ENCODE peak calls at places on chromosomes 1 and 21, in six cellular contexts. U is mammary epithelial cell; E is EH; G is left ventricle myocardium superior; O is H4; H is stimulated activated CD8-positive, alpha-beta memory T cell treated with anti-CD3 and anti-CD28 coated beads, Interleukin-4, amount 100 ng/mL, for 4 hours. J is an unnamed sample.

GRCh38 chr1:57363643-57364042 is 60.2 kb downstream of the DAB1 start:
- DNase-seq in U (no peak), E (no peak), G (no peak), O (no peak), H (no peak), J (no peak)

GRCh38 chr1:54805466-54805865 is 4.3 kb upstream of the TTC22 start:
- DNase-seq in U (no peak), E (no peak), G (no peak), O (no peak), H (no peak), J (no peak)

GRCh38 chr1:2257245-2257627 is 29.1 kb downstream of the SKI start:
- DNase-seq in U (peak), E (no peak), G (peak), O (no peak), H (no peak), J (peak)

GRCh38 chr1:87327362-87328120 is 1.1 kb upstream of the LMO4 start:
- DNase-seq in U (no peak), E (no peak), G (no peak), O (no peak), H (no peak), J (no peak)

GRCh38 chr21:43204638-43205037 is 35.8 kb downstream of the CRYAA start:
- DNase-seq in U (no peak), E (no peak), G (no peak), O (no peak), H (no peak), J (peak)

GRCh38 chr1:207181838-207182237 is 77.8 kb downstream of the C4BPA start:
- DNase-seq in U (peak), E (no peak), G (no peak), O (no peak), H (no peak), J (no peak)

GRCh38 chr1:29379438-29380073 is 143.2 kb downstream of the PTPRU start:
- DNase-seq in U (peak), E (peak), G (no peak), O (peak), H (no peak), J (no peak)

GRCh38 chr1:84122780-84123382 is 21.2 kb upstream of the PRKACB start:
- DNase-seq in U (peak), E (peak), G (peak), O (peak), H (peak), J (no peak)

GRCh38 chr1:25959626-25960025 is 38.2 kb downstream of the PAFAH2 start:
- DNase-seq in U (no peak), E (no peak), G (no peak), O (no peak), H (no peak), J (no peak)

GRCh38 chr1:119873166-119874025 is 22.9 kb downstream of the ADAM30 start:
- DNase-seq in U (peak), E (peak), G (no peak), O (no peak), H (no peak), J (no peak)

GRCh38 chr1:1069061-1069710 is 4.9 kb downstream of the RNF223 start:
- DNase-seq in U (peak), E (peak), G (peak), O (peak), H (peak), J (no peak)

GRCh38 chr1:78359666-78360065 is 131.1 kb upstream of the PTGFR start:
- DNase-seq in U (no peak), E (no peak), G (no peak), O (no peak), H (no peak), J (no peak)

GRCh38 chr21:21632926-21633325 is 634.7 kb downstream of the NCAM2 start:
- DNase-seq in U (no peak), E (no peak), G (no peak), O (no peak), H (no peak), J (no peak)

GRCh38 chr1:60924964-60925798 is 157.2 kb upstream of the NFIA start:
- DNase-seq in U (no peak), E (no peak), G (peak), O (no peak), H (no peak), J (no peak)

GRCh38 chr1:207316622-207317510 is 4.6 kb upstream of the CD55 start:
- DNase-seq in U (peak), E (no peak), G (no peak), O (no peak), H (no peak), J (no peak)

GRCh38 chr1:196366817-196367495 is 241.3 kb downstream of the KCNT2 start:
- DNase-seq in U (no peak), E (no peak), G (no peak), O (no peak), H (no peak), J (no peak)

GRCh38 chr1:209095627-209096595 is 487.6 kb upstream of the CAMK1G start:
- DNase-seq in U (peak), E (peak), G (no peak), O (peak), H (no peak), J (no peak)

GRCh38 chr1:175062339-175062738 is 5.3 kb upstream of the TNN start:
- DNase-seq in U (peak), E (no peak), G (no peak), O (no peak), H (no peak), J (no peak)

GRCh38 chr1:99018313-99018712 is 13.7 kb upstream of the PLPPR5 start:
- DNase-seq in U (no peak), E (no peak), G (no peak), O (no peak), H (no peak), J (no peak)

GRCh38 chr1:88729297-88729696 is 45.2 kb downstream of the PKN2 start:
- DNase-seq in U (no peak), E (no peak), G (no peak), O (no peak), H (no peak), J (no peak)

GRCh38 chr1:221611930-221612777 is 129.7 kb downstream of the DUSP10 start:
- DNase-seq in U (peak), E (peak), G (peak), O (peak), H (no peak), J (no peak)

GRCh38 chr21:40768056-40768455 is 78.9 kb downstream of the DSCAM start:
- DNase-seq in U (no peak), E (no peak), G (no peak), O (no peak), H (no peak), J (no peak)

GRCh38 chr1:167658574-167659328 is 28.7 kb downstream of the RCSD1 start:
- DNase-seq in U (no peak), E (peak), G (no peak), O (peak), H (no peak), J (no peak)

GRCh38 chr1:213821175-213821942 is 166.4 kb upstream of the PROX1 start:
- DNase-seq in U (no peak), E (no peak), G (no peak), O (no peak), H (no peak), J (no peak)

J was measured in Right ventricle myocardium inferior.